ENCODE peak calls at places on chromosomes 3 and 15, in six cellular contexts. A is fibroblast of pulmonary artery, K is lower lobe of right lung, V is bronchial epithelial cell, I is AG09309, R is mammary epithelial cell. P is an unnamed sample.

GRCh38 chr3:157127831-157128767 is 31.8 kb downstream of the CCNL1 start:
- DNase-seq in R (peak; percentile 99), I (peak; percentile 54), K (peak; percentile 77), A (peak; percentile 95), V (peak; percentile 94), P (peak; percentile 93)

GRCh38 chr3:141530133-141530768 is 43.4 kb downstream of the RASA2 start:
- DNase-seq in V (peak; percentile 92), A (peak; percentile 79), I (peak; percentile 61), K (no peak), R (peak; percentile 75), P (peak; percentile 86)

GRCh38 chr3:185726254-185726967 is 98.4 kb downstream of the IGF2BP2 start:
- DNase-seq in I (no peak), V (no peak), R (peak; percentile 63), A (no peak), K (no peak), P (no peak)

GRCh38 chr3:11367116-11367781 is 95.1 kb downstream of the ATG7 start:
- DNase-seq in A (peak; percentile 97), V (peak; percentile 67), R (no peak), K (no peak), I (no peak), P (peak; percentile 84)

GRCh38 chr15:97747342-97747741 is 213.2 kb upstream of the ARRDC4 start:
- DNase-seq in R (no peak), V (no peak), I (no peak), K (no peak), A (no peak), P (no peak)

GRCh38 chr15:31023841-31024240 is 32.4 kb upstream of the MTMR10 start:
- DNase-seq in K (no peak), A (no peak), R (peak; percentile 83), I (no peak), V (peak; percentile 94), P (peak; percentile 21)

GRCh38 chr15:97482521-97482920 is 478.0 kb upstream of the ARRDC4 start:
- DNase-seq in I (no peak), K (no peak), A (no peak), R (no peak), V (no peak), P (no peak)

GRCh38 chr3:102356506-102356905 is 78.3 kb upstream of the ZPLD1 start:
- DNase-seq in K (no peak), R (no peak), A (no peak), V (no peak), I (no peak), P (no peak)

GRCh38 chr3:58707390-58707930 is 40.9 kb upstream of the FAM3D start:
- DNase-seq in I (no peak), K (no peak), V (no peak), A (no peak), R (no peak), P (no peak)

GRCh38 chr15:45121706-45122417 is 7.7 kb downstream of the DUOXA2 start:
- DNase-seq in V (peak; percentile 93), R (peak; percentile 90), A (peak; percentile 72), K (peak; percentile 33), I (peak; percentile 52), P (peak; percentile 89)

GRCh38 chr15:89051875-89052274 is 36.4 kb upstream of the ABHD2 start:
- DNase-seq in A (peak; percentile 95), V (no peak), K (no peak), R (no peak), I (peak; percentile 87), P (peak; percentile 99)

GRCh38 chr15:39574416-39574815 is 6.5 kb upstream of the THBS1 start:
- DNase-seq in A (peak; percentile 51), R (peak; percentile 54), I (peak; percentile 82), K (no peak), V (peak; percentile 41), P (peak; percentile 24)

GRCh38 chr3:149494022-149494758 is 19.7 kb downstream of the TM4SF4 start:
- DNase-seq in R (peak; percentile 34), V (peak; percentile 44), K (peak; percentile 60), I (no peak), A (peak; percentile 89), P (peak; percentile 77)

DNA sequence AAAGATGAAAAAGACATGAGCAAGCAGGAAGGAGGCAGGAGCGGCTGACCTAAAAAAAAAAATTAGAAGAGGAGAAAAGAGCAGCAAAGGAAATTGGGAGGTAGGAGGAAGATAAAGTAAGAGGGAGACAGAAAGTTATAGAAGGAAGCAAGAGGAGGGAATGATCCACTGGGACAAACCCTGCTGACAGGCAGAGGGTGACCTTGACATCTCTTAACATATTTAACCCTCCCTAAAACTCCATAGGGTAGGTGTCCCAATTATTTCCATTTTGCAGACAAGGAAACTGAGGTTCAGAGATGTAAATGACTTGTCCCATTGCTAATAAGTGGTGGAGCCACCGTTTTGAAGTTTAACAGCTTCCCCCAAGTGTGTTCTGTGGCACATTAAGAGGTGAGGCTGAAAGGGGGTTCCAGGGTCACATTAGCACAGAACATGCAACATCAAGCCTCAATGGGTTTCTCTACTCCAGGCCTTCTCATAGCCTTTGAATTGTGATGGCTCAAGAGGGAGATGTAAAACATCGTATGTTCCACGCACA is 37.4 kb upstream of the PRICKLE2 start:
- DNase-seq in A (no peak), I (no peak), V (no peak), K (no peak), R (no peak), P (no peak)
- TF ChIP-seq CTCF in A (no peak), I (no peak), V (no peak), K (no peak), R (peak; percentile 21), P (peak; percentile 3)

DNA sequence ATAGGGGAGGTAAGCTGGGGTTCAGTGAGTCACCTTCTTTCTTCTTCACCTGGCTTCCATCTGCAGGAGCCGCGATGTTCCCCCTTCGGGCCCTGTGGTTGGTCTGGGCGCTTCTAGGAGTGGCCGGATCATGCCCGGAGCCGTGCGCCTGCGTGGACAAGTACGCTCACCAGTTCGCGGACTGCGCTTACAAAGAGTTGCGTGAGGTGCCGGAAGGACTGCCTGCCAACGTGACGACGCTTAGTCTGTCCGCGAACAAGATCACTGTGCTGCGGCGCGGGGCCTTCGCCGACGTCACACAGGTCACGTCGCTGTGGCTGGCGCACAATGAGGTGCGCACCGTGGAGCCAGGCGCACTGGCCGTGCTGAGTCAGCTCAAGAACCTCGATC is 2.3 kb downstream of the ISLR2 start:
- DNase-seq in R (no peak), I (no peak), A (no peak), V (peak; percentile 59), K (no peak), P (no peak)
- H3K4me3 ChIP-seq in R (no peak overlapping the region), I (no peak overlapping the region), A (no peak overlapping the region), V (peak overlapping the region; percentile 14), K (no peak overlapping the region), P (no peak overlapping the region)

DNA sequence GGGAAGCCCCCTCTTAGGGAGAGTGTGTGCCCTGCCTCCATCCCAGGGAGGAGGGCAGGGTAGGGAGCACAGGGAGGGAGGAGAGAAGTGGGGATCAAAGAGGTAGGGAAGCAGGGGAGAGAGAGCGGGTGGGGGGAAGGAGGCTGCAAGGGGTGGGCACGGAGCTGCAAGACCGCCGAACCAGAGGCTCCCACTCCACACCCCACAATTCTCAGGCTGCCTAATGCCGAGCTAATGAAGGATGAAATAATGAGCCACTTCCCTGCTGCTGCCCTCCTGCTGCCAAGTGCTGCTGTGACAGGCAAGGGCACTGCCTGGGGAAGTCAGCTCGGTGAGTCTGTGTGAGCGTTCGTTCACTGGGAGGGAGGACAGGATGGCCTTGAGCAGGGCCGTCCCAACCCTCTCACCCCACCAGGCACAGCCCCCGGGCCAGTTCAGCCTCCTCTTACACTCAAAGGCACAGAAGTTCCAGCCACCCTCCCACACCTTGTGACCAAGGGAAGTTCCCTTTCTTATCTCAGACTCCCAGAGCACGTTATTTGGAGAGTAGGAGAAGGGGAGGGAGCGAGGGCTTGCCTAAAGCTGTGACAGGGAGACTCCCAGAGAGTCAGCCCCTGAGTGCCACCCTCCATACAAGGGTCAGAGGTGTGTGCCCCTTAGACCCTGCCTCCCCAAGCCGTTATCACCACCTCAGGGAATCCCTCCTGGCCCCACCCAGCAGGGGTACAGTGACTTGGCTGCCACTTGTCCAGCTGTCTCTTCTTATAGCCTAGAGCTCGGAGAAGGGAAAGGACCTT is 12.4 kb downstream of the GLYCTK start:
- DNase-seq in V (peak; percentile 33), A (peak; percentile 48), K (peak; percentile 64), R (peak; percentile 29), I (no peak), P (no peak)
- TF ChIP-seq CTCF in V (peak; percentile 57), A (peak; percentile 36), K (peak; percentile 28), R (peak; percentile 15), I (no peak), P (no peak)

DNA sequence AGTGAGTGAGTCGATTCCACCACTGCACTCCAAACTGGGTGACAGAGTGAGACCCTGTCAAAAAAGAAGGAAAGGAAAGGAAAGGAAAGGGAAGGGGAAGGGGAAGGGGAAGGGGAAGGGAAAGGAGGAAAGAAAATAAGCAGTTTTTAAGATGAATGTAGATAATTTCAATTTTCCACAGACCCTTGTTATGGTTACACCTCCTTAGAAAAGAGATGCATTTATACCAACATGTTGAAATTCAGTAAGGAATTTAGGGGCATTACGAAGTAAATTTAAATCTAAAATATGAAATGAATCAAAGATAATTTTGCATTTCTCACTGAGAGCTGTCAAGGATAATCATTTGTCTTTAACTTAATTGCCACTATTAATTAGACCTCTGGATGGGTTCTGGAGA is 146.5 kb upstream of the TMC3 start:
- DNase-seq in A (no peak), I (no peak), R (no peak), V (no peak), K (no peak), P (no peak)
- H3K4me3 ChIP-seq in A (no peak overlapping the region), I (no peak overlapping the region), R (no peak overlapping the region), V (no peak overlapping the region), K (no peak overlapping the region), P (no peak overlapping the region)

DNA sequence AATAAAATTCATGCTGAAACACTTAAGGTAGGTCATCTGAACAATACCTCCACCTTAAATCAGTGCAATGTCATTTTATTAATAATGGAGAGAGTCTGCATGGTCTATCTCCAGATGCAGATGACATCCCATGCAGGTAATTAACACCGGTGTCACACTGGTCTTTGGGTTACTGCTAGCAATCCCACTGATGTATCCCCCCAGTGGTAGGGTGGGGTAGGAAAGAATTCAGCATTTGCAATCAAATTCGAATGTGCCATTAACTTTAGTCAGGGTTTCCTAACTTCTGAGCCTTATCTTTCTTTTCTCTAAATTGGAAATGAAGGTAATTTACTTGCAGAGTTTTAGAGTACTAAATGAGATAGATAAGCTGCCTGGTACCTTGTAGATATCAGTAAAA is 44.4 kb downstream of the KIF15 start:
- DNase-seq in R (no peak), K (no peak), I (no peak), V (no peak), A (no peak), P (no peak)
- TF ChIP-seq CTCF in R (no peak), K (no peak), I (no peak), V (no peak), A (no peak), P (no peak)

DNA sequence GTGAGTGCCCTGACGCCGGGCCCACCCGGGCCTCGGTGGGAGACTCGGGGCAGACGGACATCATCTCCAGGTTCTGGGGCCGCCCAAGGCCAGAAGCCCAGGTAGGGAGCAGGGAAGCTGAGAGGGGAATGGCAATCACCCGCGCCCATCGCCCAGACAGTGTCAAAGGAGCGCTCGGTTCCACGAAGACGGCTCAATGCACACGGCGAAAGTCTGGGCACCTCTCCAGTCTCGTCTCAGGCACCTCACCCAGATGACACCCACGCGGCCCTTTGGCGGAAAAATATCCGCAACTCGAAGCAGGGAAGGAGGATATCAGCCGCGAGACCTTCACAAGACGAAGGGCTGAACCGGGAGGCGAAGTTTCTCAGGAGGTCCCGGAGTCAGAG is 942 bp downstream of the IL17RD start:
- DNase-seq in I (no peak), A (peak; percentile 26), R (peak; percentile 35), K (peak; percentile 48), V (no peak), P (peak; percentile 43)
- H3K4me3 ChIP-seq in I (peak overlapping the region; percentile 45), A (peak overlapping the region; percentile 63), R (peak overlapping the region; percentile 77), K (peak overlapping the region; percentile 71), V (peak overlapping the region; percentile 58), P (peak overlapping the region; percentile 50)

P was measured in fibroblast of mammary gland.